ENCODE peak calls at places on chromosome 3, in four cellular contexts. D is kidney glomerular epithelial cell, S is left ventricle myocardium inferior, R is NCI-H1105. N is an unnamed sample.

GRCh38 chr3:194730369-194730768 is 44.7 kb downstream of the FAM43A start:
- DNase-seq in S (no peak), D (no peak), R (peak), N (peak)

GRCh38 chr3:184338538-184338945 is 1.1 kb downstream of the FAM131A start:
- DNase-seq in D (no peak), S (peak), R (peak), N (no peak)

GRCh38 chr3:112109313-112109712 is 23.1 kb downstream of the C3orf52 start:
- DNase-seq in S (no peak), D (no peak), R (peak), N (peak)

GRCh38 chr3:9784876-9785443 is 7.3 kb downstream of the TADA3 start:
- DNase-seq in R (no peak), D (no peak), S (no peak), N (no peak)

GRCh38 chr3:188214442-188214841 is 60.5 kb downstream of the LPP start:
- DNase-seq in S (no peak), R (no peak), D (no peak), N (peak)

GRCh38 chr3:15520185-15520584 is 1.3 kb downstream of the COLQ start:
- DNase-seq in S (no peak), R (no peak), D (no peak), N (no peak)

GRCh38 chr3:150412599-150413069 is 4.5 kb downstream of the TSC22D2 start:
- DNase-seq in R (no peak), S (no peak), D (peak), N (peak)

GRCh38 chr3:189862385-189863023 is 231.3 kb downstream of the TP63 start:
- DNase-seq in S (no peak), D (no peak), R (no peak), N (no peak)

GRCh38 chr3:15300318-15301078 is 31.9 kb downstream of the SH3BP5 start:
- DNase-seq in R (no peak), S (no peak), D (peak), N (no peak)

GRCh38 chr3:125010393-125010792 is 45.4 kb downstream of the HEG1 start:
- DNase-seq in S (no peak), R (no peak), D (no peak), N (no peak)

GRCh38 chr3:174533286-174533685 is 325.8 kb upstream of the NAALADL2 start:
- DNase-seq in S (no peak), D (peak), R (no peak), N (no peak)

GRCh38 chr3:42228796-42229195 is 37.2 kb downstream of the CCK start:
- DNase-seq in R (no peak), S (no peak), D (no peak), N (peak)

N was measured in OCI-LY7.